ENCODE peak calls at places on chromosome 22, in six cellular contexts. D is AG04449, K is GM10248, Z is NCI-H1436, T is Calu3, A is endodermal cell. M is an unnamed sample.

GRCh38 chr22:32994046-32994827 is 63.9 kb downstream of the SYN3 start:
- DNase-seq in D (no peak), Z (no peak), T (no peak), K (no peak), A (no peak), M (no peak)

GRCh38 chr22:17868771-17869170 is 94.5 kb upstream of the BID start:
- DNase-seq in D (no peak), A (no peak), T (no peak), K (no peak), Z (no peak), M (no peak)

GRCh38 chr22:38189104-38189503 is 7.5 kb upstream of the PLA2G6 start:
- DNase-seq in T (no peak), Z (no peak), K (no peak), A (no peak), D (no peak), M (no peak)

GRCh38 chr22:25567305-25567704 is 2.8 kb downstream of the GRK3 start:
- DNase-seq in T (no peak), A (no peak), D (no peak), Z (no peak), K (no peak), M (peak; percentile 55)

GRCh38 chr22:31917227-31917921 is 27.0 kb upstream of the YWHAH start:
- DNase-seq in T (no peak), D (no peak), K (peak; percentile 67), A (no peak), Z (no peak), M (no peak)

GRCh38 chr22:27241430-27242110 is 560.0 kb downstream of the MN1 start:
- DNase-seq in D (no peak), K (no peak), Z (no peak), A (no peak), T (peak; percentile 14), M (no peak)

GRCh38 chr22:29780781-29781676 is 13.9 kb downstream of the UQCR10 start:
- DNase-seq in K (no peak), A (peak; percentile 60), D (no peak), Z (no peak), T (peak; percentile 44), M (no peak)

GRCh38 chr22:27431896-27432295 is 369.7 kb downstream of the MN1 start:
- DNase-seq in T (no peak), K (no peak), D (no peak), Z (no peak), A (no peak), M (no peak)

GRCh38 chr22:24554316-24555159 is at the start of gene GUCD1:
- DNase-seq in D (no peak), Z (no peak), K (peak; percentile 47), T (peak; percentile 13), A (peak; percentile 68), M (no peak)

GRCh38 chr22:50146440-50147228 is 23.9 kb upstream of the PANX2 start:
- DNase-seq in D (peak; percentile 14), K (peak; percentile 61), Z (peak; percentile 49), T (peak; percentile 75), A (no peak), M (peak; percentile 24)

GRCh38 chr22:49514211-49514610 is 313.5 kb downstream of the BRD1 start:
- DNase-seq in K (no peak), T (no peak), A (peak; percentile 23), D (no peak), Z (no peak), M (no peak)

GRCh38 chr22:24337894-24338645 is 67.4 kb downstream of the SPECC1L start:
- DNase-seq in K (no peak), A (no peak), T (no peak), Z (no peak), D (no peak), M (no peak)

GRCh38 chr22:45484742-45485141 is 17.9 kb upstream of the FBLN1 start:
- DNase-seq in A (no peak), T (no peak), Z (no peak), D (no peak), K (no peak), M (no peak)

GRCh38 chr22:43313497-43314474 is 29.4 kb downstream of the SCUBE1 start:
- DNase-seq in K (no peak), D (no peak), T (no peak), Z (peak; percentile 45), A (no peak), M (no peak)

GRCh38 chr22:45972091-45972867 is 4.7 kb downstream of the WNT7B start:
- DNase-seq in T (no peak), A (peak; percentile 65), K (no peak), Z (no peak), D (no peak), M (no peak)

GRCh38 chr22:37186997-37187522 is 987 bp downstream of the C1QTNF6 start:
- DNase-seq in T (no peak), D (no peak), A (no peak), Z (no peak), K (no peak), M (no peak)

GRCh38 chr22:38737302-38738060 is 18.3 kb downstream of the SUN2 start:
- DNase-seq in K (no peak), Z (no peak), D (no peak), A (no peak), T (no peak), M (no peak)

GRCh38 chr22:39098026-39098425 is 982 bp downstream of the APOBEC3H start:
- DNase-seq in T (no peak), A (peak; percentile 87), Z (no peak), K (peak; percentile 62), D (no peak), M (no peak)

GRCh38 chr22:46180370-46181137 is 30.2 kb downstream of the PPARA start:
- DNase-seq in Z (no peak), K (no peak), A (no peak), T (peak; percentile 4), D (no peak), M (no peak)

GRCh38 chr22:18955696-18956095 is 19.6 kb upstream of the PRODH start:
- DNase-seq in Z (no peak), A (no peak), D (no peak), K (no peak), T (no peak), M (no peak)

GRCh38 chr22:36946436-36947158 is 33.2 kb downstream of the CSF2RB start:
- DNase-seq in K (peak; percentile 36), D (peak; percentile 0), Z (no peak), T (no peak), A (no peak), M (no peak)

GRCh38 chr22:49373289-49373666 is 454.4 kb downstream of the BRD1 start:
- DNase-seq in T (no peak), Z (no peak), D (no peak), A (no peak), K (no peak), M (no peak)

GRCh38 chr22:38655532-38656255 is 498 bp downstream of the FAM227A start:
- DNase-seq in D (no peak), T (no peak), K (no peak), Z (no peak), A (no peak), M (no peak)

GRCh38 chr22:41256254-41256897 is 15.6 kb upstream of the CHADL start:
- DNase-seq in T (no peak), Z (no peak), K (no peak), D (peak; percentile 12), A (no peak), M (no peak)

GRCh38 chr22:48070083-48070482 is 1307.6 kb downstream of the TBC1D22A start:
- DNase-seq in Z (no peak), A (no peak), K (no peak), T (no peak), D (no peak), M (no peak)

GRCh38 chr22:42695294-42695693 is 25.4 kb downstream of the A4GALT start:
- DNase-seq in T (no peak), A (no peak), D (no peak), K (no peak), Z (no peak), M (no peak)

GRCh38 chr22:33726294-33726711 is 194.0 kb downstream of the LARGE1 start:
- DNase-seq in Z (no peak), A (no peak), T (no peak), D (peak; percentile 19), K (no peak), M (no peak)

GRCh38 chr22:21000987-21001600 is 824 bp downstream of the THAP7 start:
- DNase-seq in A (no peak), D (no peak), T (no peak), K (no peak), Z (no peak), M (no peak)

GRCh38 chr22:42754658-42755057 is 34.0 kb upstream of the A4GALT start:
- DNase-seq in K (no peak), Z (no peak), A (no peak), D (no peak), T (peak; percentile 55), M (no peak)

M was measured in NCI-H526 treated with DMSO at 0.1 percent for 48 hours.